ENCODE peak calls at places on chromosomes 11 and 22, in ten cellular contexts. W, A, O, S, D, Y, J, C, M and Q are unnamed samples.
A peak's percentile ranks its signal among the peaks of the same experiment; 100 is the strongest.

GRCh38 chr11:68855205-68855978 is 13.7 kb upstream of the CPT1A start:
- DNase-seq in W (peak; percentile 38), A (peak; percentile 64), O (no peak), S (no peak), D (no peak), Y (peak; percentile 45), J (no peak), C (no peak), M (peak; percentile 55), Q (no peak)

GRCh38 chr11:121282376-121282775 is 10.2 kb upstream of the SC5D start:
- DNase-seq in W (no peak), A (no peak), O (peak; percentile 63), S (no peak), D (no peak), Y (no peak), J (no peak), C (no peak), M (no peak), Q (no peak)

GRCh38 chr11:44950036-44950624 is 553 bp downstream of the TP53I11 start:
- DNase-seq in W (peak; percentile 55), A (no peak), O (no peak), S (no peak), D (no peak), Y (peak; percentile 48), J (peak; percentile 62), C (no peak), M (no peak), Q (no peak)

GRCh38 chr11:89504270-89504669 is 13.1 kb upstream of the NOX4 start:
- DNase-seq in W (no peak), A (no peak), O (no peak), S (no peak), D (no peak), Y (no peak), J (no peak), C (no peak), M (no peak), Q (no peak)

GRCh38 chr11:63448646-63449045 is 42.3 kb downstream of the PLAAT5 start:
- DNase-seq in W (no peak), A (peak; percentile 69), O (no peak), S (no peak), D (no peak), Y (no peak), J (no peak), C (no peak), M (no peak), Q (no peak)

GRCh38 chr22:47040486-47041145 is 278.2 kb downstream of the TBC1D22A start:
- DNase-seq in W (no peak), A (no peak), O (no peak), S (no peak), D (no peak), Y (no peak), J (no peak), C (no peak), M (no peak), Q (no peak)

GRCh38 chr11:35539781-35540281 is 14.4 kb upstream of the PAMR1 start:
- DNase-seq in W (no peak), A (no peak), O (peak; percentile 23), S (no peak), D (no peak), Y (peak; percentile 69), J (no peak), C (no peak), M (peak; percentile 86), Q (no peak)

GRCh38 chr11:82908311-82908710 is 6.8 kb downstream of the DDIAS start:
- DNase-seq in W (no peak), A (peak; percentile 8), O (no peak), S (no peak), D (no peak), Y (no peak), J (no peak), C (no peak), M (no peak), Q (no peak)

GRCh38 chr11:96105197-96105895 is 181.4 kb upstream of the MTMR2 start:
- DNase-seq in W (no peak), A (no peak), O (no peak), S (no peak), D (no peak), Y (no peak), J (no peak), C (no peak), M (no peak), Q (no peak)

GRCh38 chr11:106594751-106595351 is 423.4 kb downstream of the GUCY1A2 start:
- DNase-seq in W (no peak), A (peak; percentile 52), O (peak; percentile 73), S (no peak), D (no peak), Y (no peak), J (no peak), C (no peak), M (peak; percentile 4), Q (no peak)

DNA sequence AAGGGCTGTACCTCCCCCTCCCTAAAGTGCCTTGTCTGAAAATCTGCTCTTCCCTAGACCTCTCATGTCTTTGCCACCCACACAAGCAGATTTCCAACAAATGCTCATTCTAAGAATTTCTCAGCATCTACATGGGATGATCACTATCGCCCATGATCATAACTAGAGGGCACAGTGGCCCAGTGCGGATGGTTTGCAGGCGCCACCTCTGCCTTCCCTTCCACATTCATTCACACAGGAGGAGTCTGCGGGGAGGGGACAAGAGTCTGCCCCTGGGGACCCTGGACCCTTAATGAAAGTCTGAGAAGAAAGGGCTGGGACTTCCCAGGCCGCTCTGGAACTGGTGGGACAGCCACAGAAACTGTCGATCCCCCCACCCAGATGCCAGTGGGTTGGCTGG is 28.9 kb downstream of the KCTD17 start:
- DNase-seq in W (no peak), A (no peak), O (no peak), S (no peak), D (no peak), Y (no peak), J (no peak), C (no peak), M (no peak), Q (no peak)
- H3K27me3 ChIP-seq in W (no peaks in the 10 kb centered on the region), A (peaks cover 16% of the 10 kb centered on the region), O (peaks cover under 1% of the 10 kb centered on the region), S (peaks cover 28% of the 10 kb centered on the region), D (no peaks in the 10 kb centered on the region), Y (peaks cover 23% of the 10 kb centered on the region), J (peaks cover 6% of the 10 kb centered on the region), C (no peaks in the 10 kb centered on the region), M (peaks cover 43% of the 10 kb centered on the region), Q (peaks cover 3% of the 10 kb centered on the region)

GRCh38 chr22:24440270-24440717 is 12.9 kb downstream of the ADORA2A start:
- DNase-seq in W (no peak), A (no peak), O (no peak), S (no peak), D (no peak), Y (no peak), J (no peak), C (no peak), M (no peak), Q (no peak)

GRCh38 chr22:24443668-24444067 is 16.3 kb downstream of the ADORA2A start:
- DNase-seq in W (no peak), A (no peak), O (no peak), S (no peak), D (no peak), Y (no peak), J (no peak), C (no peak), M (no peak), Q (no peak)

GRCh38 chr22:24441406-24442351 is 14.3 kb downstream of the ADORA2A start:
- DNase-seq in W (no peak), A (no peak), O (no peak), S (no peak), D (no peak), Y (no peak), J (no peak), C (no peak), M (no peak), Q (no peak)

GRCh38 chr22:24442352-24442744 is 14.9 kb downstream of the ADORA2A start:
- DNase-seq in W (no peak), A (no peak), O (no peak), S (no peak), D (no peak), Y (no peak), J (no peak), C (no peak), M (no peak), Q (no peak)

GRCh38 chr22:24440718-24441405 is 13.5 kb downstream of the ADORA2A start:
- DNase-seq in W (no peak), A (no peak), O (no peak), S (no peak), D (no peak), Y (no peak), J (no peak), C (no peak), M (no peak), Q (no peak)
- H3K27me3 ChIP-seq in W (no peaks in the 10 kb centered on the region), A (no peaks in the 10 kb centered on the region), O (no peaks in the 10 kb centered on the region), S (no peaks in the 10 kb centered on the region), D (no peaks in the 10 kb centered on the region), Y (no peaks in the 10 kb centered on the region), J (no peaks in the 10 kb centered on the region), C (no peaks in the 10 kb centered on the region), M (peaks cover 3% of the 10 kb centered on the region), Q (no peaks in the 10 kb centered on the region)

DNA sequence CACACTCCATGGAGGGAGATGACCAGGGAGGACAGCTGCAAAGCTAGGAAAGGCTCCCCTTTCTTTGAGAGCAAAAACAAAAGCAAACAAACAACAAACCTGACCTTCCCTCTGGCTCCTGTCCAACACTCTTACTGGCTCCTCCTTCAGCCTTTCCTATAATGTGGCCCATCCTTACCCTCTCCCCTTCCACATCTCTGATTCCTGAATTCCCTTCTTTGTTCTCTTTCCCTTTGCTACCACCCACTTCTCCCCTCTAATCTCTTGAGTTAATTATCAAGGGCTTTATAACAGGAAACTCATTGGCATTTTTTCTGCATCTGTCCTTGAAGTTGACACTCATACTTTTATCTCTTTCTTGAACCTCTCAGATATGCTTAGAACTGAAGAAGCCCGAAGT is 56.3 kb downstream of the ZNF280B start:
- DNase-seq in W (no peak), A (no peak), O (no peak), S (no peak), D (no peak), Y (no peak), J (no peak), C (no peak), M (no peak), Q (no peak)
- H3K27me3 ChIP-seq in W (no peaks in the 10 kb centered on the region), A (peaks cover 100% of the 10 kb centered on the region), O (peaks cover 16% of the 10 kb centered on the region), S (peaks cover 12% of the 10 kb centered on the region), D (no peaks in the 10 kb centered on the region), Y (peaks cover 11% of the 10 kb centered on the region), J (no peaks in the 10 kb centered on the region), C (no peaks in the 10 kb centered on the region), M (peaks cover 4% of the 10 kb centered on the region), Q (no peaks in the 10 kb centered on the region)

GRCh38 chr22:42287174-42287890 is 16.9 kb upstream of the TCF20 start:
- DNase-seq in W (no peak), A (no peak), O (no peak), S (no peak), D (no peak), Y (no peak), J (no peak), C (no peak), M (no peak), Q (no peak)

GRCh38 chr22:42289671-42290269 is 19.3 kb upstream of the TCF20 start:
- DNase-seq in W (no peak), A (no peak), O (no peak), S (no peak), D (no peak), Y (no peak), J (no peak), C (no peak), M (no peak), Q (no peak)

GRCh38 chr22:42286205-42286604 is 15.8 kb upstream of the TCF20 start:
- DNase-seq in W (no peak), A (no peak), O (no peak), S (no peak), D (no peak), Y (no peak), J (no peak), C (peak; percentile 24), M (no peak), Q (no peak)

GRCh38 chr22:42291287-42291686 is 20.8 kb upstream of the TCF20 start:
- DNase-seq in W (no peak), A (no peak), O (no peak), S (no peak), D (no peak), Y (no peak), J (no peak), C (no peak), M (no peak), Q (no peak)

GRCh38 chr22:42288791-42289190 is 18.3 kb upstream of the TCF20 start:
- DNase-seq in W (no peak), A (no peak), O (no peak), S (no peak), D (no peak), Y (no peak), J (no peak), C (no peak), M (no peak), Q (no peak)
- H3K27me3 ChIP-seq in W (no peaks in the 10 kb centered on the region), A (peaks cover 29% of the 10 kb centered on the region), O (no peaks in the 10 kb centered on the region), S (peaks cover 32% of the 10 kb centered on the region), D (no peaks in the 10 kb centered on the region), Y (peaks cover 28% of the 10 kb centered on the region), J (peaks cover 18% of the 10 kb centered on the region), C (no peaks in the 10 kb centered on the region), M (peaks cover 39% of the 10 kb centered on the region), Q (peaks cover 12% of the 10 kb centered on the region)